ENCODE peak calls at places on chromosomes 16 and 17, in nine cellular contexts. V is pons; H is body of pancreas; R is effector memory CD4-positive, alpha-beta T cell; Z is psoas muscle; D is Daoy; G is non-pigmented ciliary epithelial cell; X is iPS DF 6.9; C is activated gamma-delta T cell treated with Interleukin-2 at 50 U/mL for 16 hours. N is an unnamed sample.

GRCh38 chr16:546909-547770 is 13.1 kb upstream of the PRR35 start:
- DNase-seq in H (peak; percentile 73), Z (peak; percentile 77), V (no peak), R (peak; percentile 19), X (no peak), D (peak; percentile 77), C (peak; percentile 39), G (no peak), N (peak; percentile 45)

GRCh38 chr17:229130-229944 is 47.9 kb upstream of the DOC2B start:
- DNase-seq in Z (no peak), X (no peak), C (no peak), H (peak; percentile 8), V (no peak), R (no peak), D (peak; percentile 66), G (no peak), N (peak; percentile 10)

GRCh38 chr16:89990799-89991198 is 28.5 kb downstream of the DBNDD1 start:
- DNase-seq in Z (no peak), V (no peak), G (no peak), C (no peak), X (no peak), D (no peak), H (no peak), R (no peak), N (no peak)

GRCh38 chr17:57530026-57530425 is 215.1 kb downstream of the CCDC182 start:
- DNase-seq in G (no peak), Z (no peak), H (no peak), X (no peak), R (no peak), V (no peak), D (no peak), C (no peak), N (no peak)

GRCh38 chr16:87971933-87972332 is 20.7 kb downstream of the BANP start:
- DNase-seq in G (no peak), D (no peak), R (no peak), X (no peak), V (no peak), C (no peak), H (no peak), Z (no peak), N (no peak)

GRCh38 chr17:7704601-7705268 is at the start of gene EFNB3:
- DNase-seq in D (peak; percentile 76), C (no peak), H (peak; percentile 43), R (no peak), X (no peak), G (no peak), Z (no peak), V (no peak), N (no peak)

GRCh38 chr17:1787301-1787902 is 25.5 kb downstream of the SERPINF1 start:
- DNase-seq in D (peak; percentile 95), V (no peak), Z (peak; percentile 81), G (peak; percentile 90), X (no peak), H (peak; percentile 55), R (no peak), C (no peak), N (peak; percentile 91)

GRCh38 chr17:45018514-45019176 is 32.8 kb downstream of the DCAKD start:
- DNase-seq in H (no peak), Z (no peak), G (no peak), X (no peak), D (peak; percentile 40), R (no peak), V (no peak), C (no peak), N (no peak)

GRCh38 chr17:40472733-40473452 is 28.5 kb downstream of the TNS4 start:
- DNase-seq in X (no peak), C (no peak), H (no peak), G (no peak), V (no peak), D (no peak), Z (no peak), R (no peak), N (no peak)

GRCh38 chr17:41624208-41625101 is at the start of gene KRT17:
- DNase-seq in C (no peak), Z (no peak), R (no peak), G (no peak), V (no peak), X (no peak), H (peak; percentile 43), D (peak; percentile 92), N (no peak)

GRCh38 chr17:30000001-30000754 is 58.7 kb downstream of the EFCAB5 start:
- DNase-seq in G (no peak), R (no peak), C (no peak), D (no peak), V (peak; percentile 20), X (no peak), H (no peak), Z (no peak), N (no peak)

N was measured in tibial artery.